ENCODE peak calls at places on chromosome 10, in seven cellular contexts. E is colonic mucosa, Q is GM12878, J is IMR-90, H is H1, I is neuronal stem cell, S is mammary epithelial cell. V is an unnamed sample.

GRCh38 chr10:21526952-21527633 is 1.6 kb upstream of the SKIDA1 start:
- DNase-seq in J (peak; percentile 58), I (no peak), S (peak; percentile 62), Q (no peak), H (no peak), E (peak; percentile 64), V (peak; percentile 84)

GRCh38 chr10:133302230-133302629 is 6.4 kb downstream of the TUBGCP2 start:
- DNase-seq in E (no peak), H (no peak), Q (no peak), I (no peak), J (no peak), S (no peak), V (no peak)

GRCh38 chr10:129126955-129127354 is 340.1 kb upstream of the MGMT start:
- DNase-seq in S (no peak), I (no peak), Q (no peak), J (no peak), E (no peak), H (no peak), V (no peak)

GRCh38 chr10:43594944-43595589 is 11.2 kb upstream of the ZNF485 start:
- DNase-seq in S (no peak), Q (peak; percentile 84), H (no peak), E (no peak), J (peak; percentile 50), I (no peak), V (peak; percentile 57)

GRCh38 chr10:119412244-119412750 is 130.2 kb downstream of the RGS10 start:
- DNase-seq in S (no peak), E (peak; percentile 57), Q (no peak), J (peak; percentile 55), I (no peak), H (no peak), V (no peak)

GRCh38 chr10:71998119-71998839 is 34.1 kb downstream of the CHST3 start:
- DNase-seq in E (no peak), S (no peak), J (no peak), I (no peak), Q (no peak), H (no peak), V (no peak)

GRCh38 chr10:27252267-27253000 is 11.8 kb upstream of the ACBD5 start:
- DNase-seq in J (peak; percentile 27), I (no peak), Q (peak; percentile 27), S (peak; percentile 32), E (peak; percentile 85), H (no peak), V (peak; percentile 52)

GRCh38 chr10:69861251-69862240 is 59.8 kb downstream of the COL13A1 start:
- DNase-seq in Q (no peak), I (no peak), S (peak; percentile 92), H (no peak), E (no peak), J (peak; percentile 73), V (peak; percentile 76)

GRCh38 chr10:22308390-22308789 is 7.8 kb upstream of the COMMD3 start:
- DNase-seq in E (no peak), Q (peak; percentile 36), S (peak; percentile 58), H (no peak), J (peak; percentile 53), I (no peak), V (peak; percentile 32)

GRCh38 chr10:12587408-12587807 is 238.1 kb downstream of the CAMK1D start:
- DNase-seq in S (no peak), E (no peak), Q (no peak), H (no peak), I (no peak), J (peak; percentile 25), V (no peak)

GRCh38 chr10:58818889-58819288 is 306.2 kb downstream of the BICC1 start:
- DNase-seq in Q (no peak), J (peak; percentile 79), H (no peak), I (no peak), E (no peak), S (peak; percentile 20), V (peak; percentile 86)

GRCh38 chr10:95998274-95998673 is 45.1 kb upstream of the CCNJ start:
- DNase-seq in E (no peak), I (no peak), J (no peak), H (no peak), S (no peak), Q (no peak), V (no peak)

GRCh38 chr10:104445359-104445758 is 91.7 kb downstream of the CFAP58 start:
- DNase-seq in S (peak; percentile 92), I (no peak), H (no peak), E (no peak), J (peak; percentile 77), Q (no peak), V (peak; percentile 41)

GRCh38 chr10:6133331-6134098 is 44.7 kb downstream of the RBM17 start:
- DNase-seq in H (no peak), J (no peak), I (no peak), E (no peak), S (no peak), Q (no peak), V (no peak)

GRCh38 chr10:45470098-45471012 is 96.3 kb downstream of the ALOX5 start:
- DNase-seq in I (no peak), E (no peak), S (peak; percentile 34), H (no peak), Q (no peak), J (peak; percentile 87), V (peak; percentile 18)

GRCh38 chr10:99315853-99316252 is 13.3 kb upstream of the CNNM1 start:
- DNase-seq in I (no peak), E (no peak), J (no peak), H (no peak), Q (no peak), S (no peak), V (no peak)
- H3K9me3 ChIP-seq in I (no peaks in the 10 kb centered on the region), E (no peaks in the 10 kb centered on the region), J (no peaks in the 10 kb centered on the region), H (no peaks in the 10 kb centered on the region), Q (no peaks in the 10 kb centered on the region), S (no peaks in the 10 kb centered on the region), V (no peaks in the 10 kb centered on the region)

DNA sequence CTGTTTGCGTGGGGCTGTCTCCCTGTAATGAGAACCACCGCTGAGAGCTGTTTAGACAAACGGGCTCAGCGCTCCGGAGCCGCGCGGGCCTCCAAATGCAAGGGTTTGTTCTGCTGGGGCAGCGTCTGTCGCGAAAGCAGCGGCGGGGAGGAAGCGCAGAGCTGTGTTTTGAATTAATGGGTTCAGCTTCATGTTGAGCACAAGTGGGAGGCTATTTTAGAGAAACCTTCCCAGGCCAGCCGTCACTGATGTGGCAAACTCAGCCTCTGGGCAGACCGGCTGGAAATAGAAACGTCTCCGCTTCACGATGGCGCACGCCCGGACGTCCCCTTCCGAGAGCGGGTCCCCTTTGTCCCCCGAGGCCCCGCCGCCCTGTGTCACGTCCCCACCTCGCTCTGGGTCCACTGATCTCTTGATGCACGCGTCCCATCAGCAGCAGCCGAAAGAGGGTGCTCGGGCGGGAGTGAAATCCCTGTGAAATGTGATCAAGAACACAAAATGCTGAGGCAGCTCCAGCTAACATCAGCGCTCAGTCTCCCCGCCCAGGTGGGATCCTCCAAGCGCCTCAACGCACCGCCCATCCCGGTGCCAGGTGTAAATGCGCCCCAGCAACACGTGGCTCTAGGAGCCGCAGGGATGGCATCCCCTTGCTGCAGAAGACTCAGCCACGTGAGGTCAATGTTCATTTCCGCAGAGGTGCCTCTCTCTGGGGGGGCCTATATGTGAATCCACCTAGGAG is 44.9 kb downstream of the BAMBI start:
- DNase-seq in I (peak; percentile 31), J (peak; percentile 40), Q (no peak), S (peak; percentile 12), H (peak; percentile 36), E (no peak), V (peak; percentile 68)
- H3K9ac ChIP-seq in I (peak overlapping the region; percentile 66), J (peak overlapping the region; percentile 31), Q (no peak overlapping the region), S (no peak overlapping the region), H (no peak overlapping the region), E (no peak overlapping the region), V (peak overlapping the region; percentile 71)

GRCh38 chr10:1114355-1115261 is 58.4 kb downstream of the WDR37 start:
- DNase-seq in S (no peak), Q (no peak), I (no peak), H (no peak), J (no peak), E (no peak), V (no peak)

GRCh38 chr10:1115262-1115955 is 59.2 kb downstream of the WDR37 start:
- DNase-seq in J (no peak), E (peak; percentile 42), I (no peak), H (no peak), S (no peak), Q (no peak), V (no peak)

GRCh38 chr10:1116696-1117254 is 60.6 kb downstream of the WDR37 start:
- DNase-seq in H (no peak), J (no peak), S (no peak), I (no peak), Q (no peak), E (no peak), V (no peak)

GRCh38 chr10:1117651-1118050 is 61.5 kb downstream of the WDR37 start:
- DNase-seq in Q (no peak), H (no peak), J (no peak), I (no peak), E (no peak), S (no peak), V (no peak)

DNA sequence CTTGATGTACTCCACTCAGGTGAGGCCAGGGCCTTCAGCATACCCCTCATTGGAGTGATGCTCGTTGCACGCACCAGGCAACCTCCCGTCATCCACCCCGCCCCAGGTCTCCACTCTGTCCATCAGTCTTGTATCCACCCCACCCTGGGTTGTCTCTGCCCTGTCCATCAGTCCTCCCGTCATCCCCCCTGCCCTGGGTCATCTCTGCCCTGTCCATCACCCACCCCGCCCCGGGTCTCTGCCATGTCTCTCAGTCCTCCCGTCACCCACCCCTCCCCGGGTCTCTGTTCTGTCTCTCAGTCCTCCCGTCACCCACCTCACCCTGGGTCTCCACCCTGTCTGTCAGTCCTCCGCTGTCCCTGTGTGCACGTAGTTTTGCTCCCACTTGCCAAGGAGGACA is 59.9 kb downstream of the WDR37 start:
- DNase-seq in E (no peak), S (no peak), J (no peak), Q (no peak), H (no peak), I (no peak), V (no peak)
- H3K36me3 ChIP-seq in E (no peaks in the 10 kb centered on the region), S (peaks cover 12% of the 10 kb centered on the region), J (peaks cover 40% of the 10 kb centered on the region), Q (peaks cover 16% of the 10 kb centered on the region), H (peaks cover 6% of the 10 kb centered on the region), I (peaks cover 10% of the 10 kb centered on the region), V (peaks cover 86% of the 10 kb centered on the region)

GRCh38 chr10:131086511-131086910 is 225.0 kb downstream of the TCERG1L start:
- DNase-seq in J (no peak), H (no peak), S (no peak), I (no peak), E (no peak), Q (no peak), V (no peak)

GRCh38 chr10:131089861-131090260 is 221.7 kb downstream of the TCERG1L start:
- DNase-seq in I (no peak), J (no peak), Q (no peak), S (no peak), E (no peak), H (no peak), V (no peak)

GRCh38 chr10:131087464-131088215 is 223.9 kb downstream of the TCERG1L start:
- DNase-seq in J (no peak), E (no peak), I (no peak), Q (no peak), S (no peak), H (no peak), V (no peak)

GRCh38 chr10:131089150-131089549 is 222.4 kb downstream of the TCERG1L start:
- DNase-seq in E (no peak), H (no peak), S (no peak), I (no peak), J (no peak), Q (no peak), V (no peak)

DNA sequence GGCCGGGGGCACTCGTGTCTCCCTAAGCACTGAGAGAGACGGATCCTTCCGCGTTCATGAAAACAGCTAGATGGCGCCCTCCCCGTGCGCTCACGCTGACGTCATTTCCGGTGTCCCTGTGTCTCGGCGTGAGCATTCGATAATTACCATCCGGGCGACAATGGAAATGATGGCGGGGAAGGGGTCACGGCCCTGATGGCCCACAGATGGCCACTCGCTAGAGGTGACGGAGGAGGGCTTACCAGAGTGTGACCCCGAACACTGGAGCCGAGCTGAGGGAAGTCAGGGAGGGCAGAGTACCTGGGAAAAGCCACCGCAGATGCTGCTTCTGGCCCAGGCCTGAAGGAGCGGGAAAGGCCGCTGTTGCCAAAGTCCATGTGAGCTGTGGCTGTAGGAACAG is 222.9 kb downstream of the TCERG1L start:
- DNase-seq in I (no peak), H (no peak), S (no peak), Q (no peak), E (no peak), J (no peak), V (no peak)
- H3K9me3 ChIP-seq in I (no peaks in the 10 kb centered on the region), H (peaks cover under 1% of the 10 kb centered on the region), S (peaks cover 60% of the 10 kb centered on the region), Q (no peaks in the 10 kb centered on the region), E (no peaks in the 10 kb centered on the region), J (peaks cover 64% of the 10 kb centered on the region), V (no peaks in the 10 kb centered on the region)

V was measured in adipocyte.